ENCODE peak calls at places on chromosomes 2 and 18, in six cellular contexts. Q is lower leg skin, P is dorsolateral prefrontal cortex, X is cardiac muscle cell, G is AG04450, W is body of pancreas. E is an unnamed sample.

GRCh38 chr2:156585457-156585856 is 149.3 kb downstream of the GPD2 start:
- DNase-seq in G (no peak), W (no peak), X (no peak), Q (no peak), P (no peak), E (no peak)

GRCh38 chr2:193847140-193847539 is 1652.4 kb upstream of the TMEFF2 start:
- DNase-seq in X (no peak), Q (no peak), G (no peak), W (no peak), P (no peak), E (peak)

GRCh38 chr2:61793389-61793836 is 60.4 kb downstream of the FAM161A start:
- DNase-seq in Q (peak), X (peak), P (peak), W (peak), G (peak), E (peak)

GRCh38 chr2:118224888-118225264 is 136.6 kb downstream of the INSIG2 start:
- DNase-seq in Q (no peak), G (no peak), P (no peak), W (no peak), X (no peak), E (no peak)

GRCh38 chr2:208827109-208827508 is 420.5 kb downstream of the PTH2R start:
- DNase-seq in Q (no peak), P (no peak), X (peak), G (no peak), W (peak), E (no peak)

GRCh38 chr2:70140978-70141753 is 49.7 kb downstream of the C2orf42 start:
- DNase-seq in Q (peak), P (no peak), X (no peak), W (peak), G (no peak), E (no peak)

GRCh38 chr2:98759827-98760625 is 29.1 kb upstream of the MGAT4A start:
- DNase-seq in P (no peak), Q (no peak), G (no peak), X (no peak), W (peak), E (no peak)

GRCh38 chr2:64277101-64277849 is 133.1 kb upstream of the PELI1 start:
- DNase-seq in Q (no peak), P (no peak), X (no peak), G (no peak), W (peak), E (no peak)

GRCh38 chr2:195486520-195486919 is 170.5 kb upstream of the SLC39A10 start:
- DNase-seq in X (no peak), P (no peak), Q (no peak), G (no peak), W (no peak), E (no peak)

GRCh38 chr18:55269632-55270031 is 310.4 kb upstream of the CCDC68 start:
- DNase-seq in W (no peak), P (no peak), X (no peak), G (no peak), Q (no peak), E (no peak)

GRCh38 chr2:128314348-128315121 is 4.1 kb downstream of the HS6ST1 start:
- DNase-seq in X (no peak), W (no peak), Q (peak), P (peak), G (no peak), E (no peak)

GRCh38 chr18:45838302-45839070 is 13.0 kb downstream of the SIGLEC15 start:
- DNase-seq in Q (no peak), G (no peak), W (no peak), X (no peak), P (no peak), E (no peak)
- H3K4me3 ChIP-seq in Q (no peak), G (no peak), W (no peak), X (no peak), P (peak), E (no peak)

GRCh38 chr2:222291485-222291841 is 7.3 kb downstream of the PAX3 start:
- DNase-seq in G (no peak), Q (no peak), P (no peak), X (no peak), W (no peak), E (no peak)
- H3K4me3 ChIP-seq in G (no peak), Q (no peak), P (no peak), X (no peak), W (no peak), E (peak)

DNA sequence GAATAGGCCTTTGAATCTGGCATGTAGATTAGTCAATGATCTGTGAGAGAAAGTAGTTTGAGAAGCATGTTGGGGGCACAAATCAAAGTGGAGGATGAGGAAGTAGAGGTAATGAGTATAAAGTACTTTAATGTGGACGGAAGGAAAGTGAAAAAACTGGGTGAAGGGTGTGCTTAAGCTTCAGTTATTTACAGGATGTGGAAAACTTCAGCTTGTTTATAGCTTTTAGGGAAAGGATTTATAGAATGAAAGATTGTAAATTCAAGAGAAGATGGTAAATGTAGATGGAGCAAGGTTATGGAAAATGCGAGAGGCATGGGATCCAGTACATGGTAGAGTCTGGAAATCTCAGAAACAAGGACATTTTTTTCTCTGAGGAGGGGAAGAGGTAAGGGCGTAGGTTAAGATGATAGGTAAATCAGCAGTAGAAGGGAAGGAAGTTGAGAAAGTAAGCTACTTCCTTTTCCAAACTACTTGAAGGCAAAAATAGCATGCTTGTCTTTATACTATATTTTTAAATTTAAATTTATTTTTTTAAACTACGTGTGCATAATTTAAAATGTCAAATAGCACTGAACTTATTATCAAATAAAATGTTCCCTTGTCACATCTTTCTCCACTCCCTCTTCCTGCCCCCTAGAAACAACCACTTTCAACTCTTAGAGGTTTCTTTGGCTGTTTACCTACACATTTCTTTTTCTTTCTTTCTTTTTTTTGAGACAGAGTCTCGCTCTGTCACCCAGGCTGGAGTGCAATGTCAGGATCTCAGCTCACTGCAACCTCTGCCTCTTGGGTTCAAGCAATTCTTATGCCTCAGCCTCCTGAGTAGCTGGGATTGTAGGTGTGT is 8.5 kb downstream of the FAM117B start:
- DNase-seq in X (no peak), Q (no peak), W (no peak), G (no peak), P (no peak), E (no peak)
- H3K4me3 ChIP-seq in X (no peak), Q (no peak), W (no peak), G (no peak), P (no peak), E (no peak)

GRCh38 chr2:233329489-233330135 is 22.0 kb downstream of the SAG start:
- DNase-seq in X (peak), P (no peak), G (no peak), Q (no peak), W (no peak), E (peak)

GRCh38 chr2:233332125-233332524 is 22.2 kb upstream of the DGKD start:
- DNase-seq in P (no peak), Q (no peak), W (no peak), G (no peak), X (no peak), E (no peak)

GRCh38 chr2:233328922-233329321 is 21.3 kb downstream of the SAG start:
- DNase-seq in P (no peak), X (no peak), Q (no peak), G (no peak), W (no peak), E (no peak)

GRCh38 chr2:233334915-233335314 is 19.4 kb upstream of the DGKD start:
- DNase-seq in P (no peak), W (no peak), X (no peak), G (no peak), Q (no peak), E (no peak)

GRCh38 chr2:233331536-233331935 is 22.8 kb upstream of the DGKD start:
- DNase-seq in G (no peak), Q (peak), W (peak), X (no peak), P (peak), E (no peak)
- H3K4me3 ChIP-seq in G (no peak), Q (no peak), W (no peak), X (no peak), P (no peak), E (no peak)

GRCh38 chr2:210389856-210390255 is 74.9 kb upstream of the MYL1 start:
- DNase-seq in W (no peak), Q (no peak), G (no peak), X (no peak), P (no peak), E (no peak)
- H3K4me3 ChIP-seq in W (no peak), Q (no peak), G (no peak), X (no peak), P (no peak), E (no peak)

DNA sequence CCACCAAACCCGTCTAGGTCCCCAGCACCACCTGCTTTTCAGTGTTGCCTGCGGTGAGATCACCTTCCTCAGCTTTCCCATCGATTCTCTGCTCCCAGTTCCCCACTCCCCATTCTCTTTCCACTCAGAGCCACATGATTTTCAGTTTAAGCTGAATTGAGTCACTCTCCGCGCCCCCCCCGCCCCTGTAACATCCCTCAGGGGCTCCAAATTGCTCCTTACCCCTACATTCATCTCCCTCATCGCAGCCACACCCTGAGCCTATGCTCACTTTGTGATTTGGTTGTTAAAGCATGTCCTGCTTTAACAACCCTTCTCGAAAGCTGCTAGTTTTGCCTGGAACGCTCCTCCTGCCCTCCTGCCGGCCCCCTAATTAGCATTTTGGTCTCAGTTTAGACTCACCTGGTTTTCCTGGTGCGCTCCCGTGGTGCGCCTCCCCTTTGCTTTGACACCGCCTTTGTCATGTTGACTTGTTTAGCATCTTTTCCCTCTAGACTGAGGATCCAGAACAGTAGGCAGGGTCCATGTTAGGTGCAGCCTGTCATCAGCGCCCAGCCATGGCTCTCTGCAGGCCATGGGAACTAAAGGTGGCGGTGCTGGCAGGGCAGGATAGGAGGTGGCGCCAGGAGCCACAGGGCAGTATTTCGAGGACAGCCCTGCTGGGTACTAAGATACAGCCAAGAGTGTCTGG is 60.8 kb downstream of the ST3GAL5 start:
- DNase-seq in P (no peak), X (no peak), Q (no peak), G (no peak), W (no peak), E (no peak)
- H3K4me3 ChIP-seq in P (peak), X (no peak), Q (no peak), G (no peak), W (no peak), E (no peak)

DNA sequence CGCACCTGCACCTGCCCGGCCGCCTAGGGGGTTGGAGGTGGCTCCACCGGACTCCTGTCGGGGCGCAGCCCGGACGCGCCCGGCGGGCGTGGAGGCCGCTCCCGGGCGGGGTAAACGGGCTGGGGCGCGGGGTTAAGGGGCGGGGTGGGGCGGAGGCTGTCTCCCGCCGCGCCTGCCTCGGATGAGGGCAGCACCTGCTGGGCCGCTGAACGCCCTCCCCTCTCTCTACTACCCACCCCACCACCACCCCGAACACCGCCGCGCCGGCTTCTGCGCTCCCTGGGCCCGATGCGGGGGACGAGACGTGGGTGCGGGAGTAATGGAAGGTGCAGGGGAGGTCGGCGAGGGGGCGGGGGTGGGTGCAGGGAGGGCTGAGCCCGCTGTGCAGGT is 224.8 kb upstream of the ID2 start:
- DNase-seq in G (no peak), P (no peak), X (no peak), W (no peak), Q (no peak), E (no peak)
- H3K4me3 ChIP-seq in G (no peak), P (peak), X (no peak), W (no peak), Q (no peak), E (no peak)

GRCh38 chr2:63059434-63060078 is 8.9 kb downstream of the OTX1 start:
- DNase-seq in X (no peak), W (no peak), Q (no peak), P (no peak), G (no peak), E (no peak)

GRCh38 chr2:63057249-63058148 is 6.9 kb downstream of the OTX1 start:
- DNase-seq in P (no peak), W (no peak), G (no peak), X (peak), Q (no peak), E (no peak)

GRCh38 chr2:63058742-63059433 is 8.3 kb downstream of the OTX1 start:
- DNase-seq in Q (no peak), W (no peak), X (no peak), P (no peak), G (no peak), E (no peak)

GRCh38 chr2:63056309-63057065 is 5.9 kb downstream of the OTX1 start:
- DNase-seq in W (no peak), G (no peak), X (peak), Q (no peak), P (no peak), E (no peak)

DNA sequence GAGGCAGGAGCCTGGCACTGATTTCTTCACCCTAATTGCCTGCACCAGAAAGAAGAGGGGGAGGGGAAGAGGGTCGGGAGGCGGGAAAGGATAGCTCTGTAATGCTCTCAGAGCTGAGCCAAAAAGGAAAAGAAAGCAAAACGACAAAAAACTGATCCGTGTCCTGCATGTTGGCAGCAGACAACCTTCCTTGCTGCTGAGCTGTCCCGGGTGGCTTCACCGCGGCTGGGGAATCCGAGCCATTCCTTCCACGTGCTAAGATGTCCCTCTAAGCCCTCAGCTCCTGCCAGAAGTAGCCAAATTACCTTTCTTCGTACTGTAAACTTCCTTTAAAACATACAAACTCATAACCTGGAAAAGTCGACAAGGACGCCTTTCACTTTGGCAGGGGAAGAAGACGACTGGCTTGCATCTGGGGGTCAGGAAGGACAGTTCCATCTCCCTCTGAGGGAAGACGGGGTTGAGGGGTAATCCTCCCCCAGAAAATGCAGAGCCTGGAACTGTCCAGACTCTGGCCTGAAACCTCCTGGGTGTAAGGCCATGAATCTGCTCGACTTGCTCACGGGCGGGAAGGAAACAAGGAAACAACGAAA is 7.6 kb downstream of the OTX1 start:
- DNase-seq in X (no peak), Q (no peak), G (no peak), W (no peak), P (no peak), E (no peak)
- H3K4me3 ChIP-seq in X (no peak), Q (no peak), G (no peak), W (no peak), P (no peak), E (no peak)

E was measured in astrocyte of the cerebellum.